ENCODE peak calls at places on chromosomes 7 and 10, in seven cellular contexts. One of them, this sample, is unnamed.

GRCh38 chr10:89250814-89251416 is 660 bp downstream of the LIPA start:
- DNase-seq in cardiac muscle cell: no peak
- DNase-seq in breast epithelium: no peak
- DNase-seq in BJ: no peak
- DNase-seq in HFF-Myc: no peak
- DNase-seq in PC-3: no peak
- DNase-seq in DND-41: no peak
- DNase-seq in this sample: no peak

GRCh38 chr10:42491801-42492200 is 146.6 kb downstream of the ZNF33B start:
- DNase-seq in HFF-Myc: no peak
- DNase-seq in cardiac muscle cell: no peak
- DNase-seq in breast epithelium: no peak
- DNase-seq in BJ: no peak
- DNase-seq in DND-41: no peak
- DNase-seq in PC-3: no peak
- DNase-seq in this sample: no peak

GRCh38 chr7:5234852-5235831 is 45.1 kb downstream of the WIPI2 start:
- DNase-seq in breast epithelium: no peak
- DNase-seq in PC-3: peak
- DNase-seq in HFF-Myc: no peak
- DNase-seq in BJ: no peak
- DNase-seq in cardiac muscle cell: no peak
- DNase-seq in DND-41: no peak
- DNase-seq in this sample: no peak

GRCh38 chr7:107692501-107692900 is 31.9 kb downstream of the SLC26A4 start:
- DNase-seq in PC-3: no peak
- DNase-seq in breast epithelium: no peak
- DNase-seq in BJ: no peak
- DNase-seq in DND-41: no peak
- DNase-seq in HFF-Myc: no peak
- DNase-seq in cardiac muscle cell: no peak
- DNase-seq in this sample: no peak

GRCh38 chr7:2116086-2116810 is 116.5 kb downstream of the MAD1L1 start:
- DNase-seq in DND-41: no peak
- DNase-seq in BJ: no peak
- DNase-seq in cardiac muscle cell: no peak
- DNase-seq in breast epithelium: no peak
- DNase-seq in PC-3: peak
- DNase-seq in HFF-Myc: no peak
- DNase-seq in this sample: no peak

GRCh38 chr10:36621346-36621745 is 504.1 kb upstream of the ANKRD30A start:
- DNase-seq in DND-41: no peak
- DNase-seq in PC-3: peak
- DNase-seq in BJ: no peak
- DNase-seq in HFF-Myc: no peak
- DNase-seq in breast epithelium: no peak
- DNase-seq in cardiac muscle cell: no peak
- DNase-seq in this sample: no peak

GRCh38 chr10:12499587-12499986 is 150.2 kb downstream of the CAMK1D start:
- DNase-seq in cardiac muscle cell: no peak
- DNase-seq in BJ: no peak
- DNase-seq in HFF-Myc: no peak
- DNase-seq in breast epithelium: no peak
- DNase-seq in PC-3: no peak
- DNase-seq in DND-41: no peak
- DNase-seq in this sample: no peak

GRCh38 chr7:128231021-128231420 is 10.1 kb upstream of the LEP start:
- DNase-seq in cardiac muscle cell: no peak
- DNase-seq in HFF-Myc: no peak
- DNase-seq in DND-41: no peak
- DNase-seq in PC-3: no peak
- DNase-seq in breast epithelium: no peak
- DNase-seq in BJ: no peak
- DNase-seq in this sample: no peak

GRCh38 chr7:1151653-1152425 is 8.2 kb downstream of the ZFAND2A start:
- DNase-seq in DND-41: no peak
- DNase-seq in HFF-Myc: no peak
- DNase-seq in PC-3: no peak
- DNase-seq in breast epithelium: no peak
- DNase-seq in cardiac muscle cell: no peak
- DNase-seq in BJ: no peak
- DNase-seq in this sample: no peak

GRCh38 chr7:71254751-71255150 is 122.8 kb downstream of the GALNT17 start:
- DNase-seq in HFF-Myc: no peak
- DNase-seq in PC-3: no peak
- DNase-seq in cardiac muscle cell: no peak
- DNase-seq in breast epithelium: no peak
- DNase-seq in BJ: no peak
- DNase-seq in DND-41: no peak
- DNase-seq in this sample: no peak

GRCh38 chr10:44186150-44186549 is 198.7 kb downstream of the CXCL12 start:
- DNase-seq in BJ: no peak
- DNase-seq in DND-41: no peak
- DNase-seq in cardiac muscle cell: no peak
- DNase-seq in PC-3: no peak
- DNase-seq in breast epithelium: no peak
- DNase-seq in HFF-Myc: no peak
- DNase-seq in this sample: no peak

GRCh38 chr7:87712571-87712970 is 84.4 kb downstream of the RUNDC3B start:
- DNase-seq in PC-3: no peak
- DNase-seq in breast epithelium: no peak
- DNase-seq in cardiac muscle cell: no peak
- DNase-seq in BJ: no peak
- DNase-seq in HFF-Myc: no peak
- DNase-seq in DND-41: no peak
- DNase-seq in this sample: no peak

GRCh38 chr10:58385784-58386112 is 538 bp downstream of the TFAM start:
- DNase-seq in cardiac muscle cell: peak
- DNase-seq in DND-41: peak
- DNase-seq in BJ: no peak
- DNase-seq in breast epithelium: no peak
- DNase-seq in PC-3: peak
- DNase-seq in HFF-Myc: no peak
- DNase-seq in this sample: peak

GRCh38 chr7:21526007-21526406 is 16.8 kb upstream of the DNAH11 start:
- DNase-seq in BJ: no peak
- DNase-seq in PC-3: peak
- DNase-seq in DND-41: no peak
- DNase-seq in breast epithelium: no peak
- DNase-seq in cardiac muscle cell: no peak
- DNase-seq in HFF-Myc: no peak
- DNase-seq in this sample: no peak

GRCh38 chr10:78385599-78385998 is 351.9 kb downstream of the RPS24 start:
- DNase-seq in DND-41: no peak
- DNase-seq in BJ: no peak
- DNase-seq in PC-3: no peak
- DNase-seq in breast epithelium: no peak
- DNase-seq in cardiac muscle cell: no peak
- DNase-seq in HFF-Myc: no peak
- DNase-seq in this sample: no peak

GRCh38 chr10:110209926-110210662 is 2.7 kb downstream of the MXI1 start:
- DNase-seq in PC-3: peak
- DNase-seq in cardiac muscle cell: peak
- DNase-seq in DND-41: peak
- DNase-seq in BJ: no peak
- DNase-seq in breast epithelium: no peak
- DNase-seq in HFF-Myc: no peak
- DNase-seq in this sample: peak

GRCh38 chr7:48628950-48629349 is 295.4 kb upstream of the CDC14C start:
- DNase-seq in cardiac muscle cell: peak
- DNase-seq in PC-3: no peak
- DNase-seq in DND-41: no peak
- DNase-seq in breast epithelium: no peak
- DNase-seq in BJ: no peak
- DNase-seq in HFF-Myc: no peak
- DNase-seq in this sample: no peak

GRCh38 chr10:21525367-21526183 is at the start of gene SKIDA1:
- DNase-seq in cardiac muscle cell: peak
- DNase-seq in PC-3: peak
- DNase-seq in HFF-Myc: peak
- DNase-seq in DND-41: peak
- DNase-seq in BJ: peak
- DNase-seq in breast epithelium: peak
- DNase-seq in this sample: peak

GRCh38 chr7:74029094-74029785 is 1.3 kb downstream of the ELN start:
- DNase-seq in DND-41: no peak
- DNase-seq in BJ: no peak
- DNase-seq in PC-3: no peak
- DNase-seq in HFF-Myc: no peak
- DNase-seq in breast epithelium: no peak
- DNase-seq in cardiac muscle cell: no peak
- DNase-seq in this sample: no peak

GRCh38 chr7:151311294-151311864 is 30.2 kb upstream of the NUB1 start:
- DNase-seq in PC-3: peak
- DNase-seq in BJ: no peak
- DNase-seq in DND-41: peak
- DNase-seq in breast epithelium: no peak
- DNase-seq in HFF-Myc: no peak
- DNase-seq in cardiac muscle cell: no peak
- DNase-seq in this sample: peak

GRCh38 chr7:106545275-106545674 is 115.7 kb downstream of the CCDC71L start:
- DNase-seq in breast epithelium: no peak
- DNase-seq in cardiac muscle cell: no peak
- DNase-seq in DND-41: no peak
- DNase-seq in BJ: no peak
- DNase-seq in HFF-Myc: no peak
- DNase-seq in PC-3: no peak
- DNase-seq in this sample: no peak

GRCh38 chr7:106542550-106543220 is 118.3 kb downstream of the CCDC71L start:
- DNase-seq in HFF-Myc: peak
- DNase-seq in BJ: peak
- DNase-seq in cardiac muscle cell: peak
- DNase-seq in PC-3: peak
- DNase-seq in breast epithelium: peak
- DNase-seq in DND-41: peak
- DNase-seq in this sample: peak

GRCh38 chr7:106548491-106548890 is 112.5 kb downstream of the CCDC71L start:
- DNase-seq in cardiac muscle cell: no peak
- DNase-seq in breast epithelium: no peak
- DNase-seq in BJ: no peak
- DNase-seq in DND-41: no peak
- DNase-seq in PC-3: no peak
- DNase-seq in HFF-Myc: no peak
- DNase-seq in this sample: no peak

GRCh38 chr7:106538638-106539037 is 122.3 kb downstream of the CCDC71L start:
- DNase-seq in breast epithelium: no peak
- DNase-seq in PC-3: no peak
- DNase-seq in DND-41: no peak
- DNase-seq in HFF-Myc: no peak
- DNase-seq in BJ: no peak
- DNase-seq in cardiac muscle cell: no peak
- DNase-seq in this sample: no peak

GRCh38 chr7:106543221-106543757 is 117.7 kb downstream of the CCDC71L start:
- DNase-seq in BJ: no peak
- DNase-seq in DND-41: no peak
- DNase-seq in cardiac muscle cell: no peak
- DNase-seq in HFF-Myc: no peak
- DNase-seq in breast epithelium: no peak
- DNase-seq in PC-3: no peak
- DNase-seq in this sample: no peak
- H3K4me3 ChIP-seq in BJ: no peak
- H3K4me3 ChIP-seq in DND-41: no peak
- H3K4me3 ChIP-seq in cardiac muscle cell: no peak
- H3K4me3 ChIP-seq in HFF-Myc: no peak
- H3K4me3 ChIP-seq in breast epithelium: no peak
- H3K4me3 ChIP-seq in PC-3: no peak
- H3K4me3 ChIP-seq in this sample: no peak

GRCh38 chr10:101938316-101939272 is 95.0 kb upstream of the KCNIP2 start:
- DNase-seq in HFF-Myc: peak
- DNase-seq in BJ: peak
- DNase-seq in cardiac muscle cell: peak
- DNase-seq in DND-41: no peak
- DNase-seq in breast epithelium: no peak
- DNase-seq in PC-3: peak
- DNase-seq in this sample: peak
- H3K4me3 ChIP-seq in HFF-Myc: no peak
- H3K4me3 ChIP-seq in BJ: no peak
- H3K4me3 ChIP-seq in cardiac muscle cell: no peak
- H3K4me3 ChIP-seq in DND-41: no peak
- H3K4me3 ChIP-seq in breast epithelium: no peak
- H3K4me3 ChIP-seq in PC-3: peak
- H3K4me3 ChIP-seq in this sample: no peak

DNA sequence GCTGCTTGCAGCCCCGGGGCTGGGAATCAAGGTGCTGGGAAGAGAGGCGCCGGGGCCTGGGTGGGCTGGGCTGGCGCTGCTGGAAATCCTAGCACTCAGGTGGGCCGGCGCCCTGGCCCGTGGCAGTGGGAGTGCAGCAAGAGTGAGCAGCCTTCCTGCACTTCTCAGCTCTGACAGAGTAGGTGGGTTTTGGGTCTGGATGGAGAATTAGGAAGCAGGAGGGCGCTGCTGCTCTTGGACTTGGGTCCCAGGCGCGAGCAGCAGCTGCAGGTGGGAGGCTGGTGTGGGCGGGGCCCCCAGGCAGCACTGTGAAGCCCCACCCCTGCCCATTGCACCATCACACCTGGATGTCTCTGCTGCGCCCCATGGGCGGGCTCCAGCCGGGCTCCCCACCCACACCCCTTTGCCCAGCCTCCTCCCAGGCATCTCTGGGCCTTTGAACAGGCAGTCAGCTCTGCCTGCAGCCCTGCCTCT is 6.0 kb downstream of the BRI3 start:
- DNase-seq in HFF-Myc: no peak
- DNase-seq in BJ: no peak
- DNase-seq in breast epithelium: no peak
- DNase-seq in cardiac muscle cell: no peak
- DNase-seq in PC-3: no peak
- DNase-seq in DND-41: no peak
- DNase-seq in this sample: no peak
- H3K4me3 ChIP-seq in HFF-Myc: no peak
- H3K4me3 ChIP-seq in BJ: no peak
- H3K4me3 ChIP-seq in breast epithelium: peak
- H3K4me3 ChIP-seq in cardiac muscle cell: no peak
- H3K4me3 ChIP-seq in PC-3: no peak
- H3K4me3 ChIP-seq in DND-41: no peak
- H3K4me3 ChIP-seq in this sample: no peak

GRCh38 chr7:130958846-130959245 is 224.8 kb upstream of the KLF14 start:
- DNase-seq in cardiac muscle cell: no peak
- DNase-seq in HFF-Myc: no peak
- DNase-seq in BJ: no peak
- DNase-seq in PC-3: no peak
- DNase-seq in breast epithelium: no peak
- DNase-seq in DND-41: no peak
- DNase-seq in this sample: no peak

GRCh38 chr7:130961128-130961601 is 227.2 kb upstream of the KLF14 start:
- DNase-seq in DND-41: peak
- DNase-seq in PC-3: no peak
- DNase-seq in HFF-Myc: no peak
- DNase-seq in breast epithelium: no peak
- DNase-seq in BJ: no peak
- DNase-seq in cardiac muscle cell: no peak
- DNase-seq in this sample: peak

GRCh38 chr7:130962109-130962508 is 228.1 kb upstream of the KLF14 start:
- DNase-seq in breast epithelium: no peak
- DNase-seq in PC-3: no peak
- DNase-seq in DND-41: no peak
- DNase-seq in HFF-Myc: no peak
- DNase-seq in BJ: no peak
- DNase-seq in cardiac muscle cell: no peak
- DNase-seq in this sample: no peak

GRCh38 chr7:130959743-130960207 is 225.8 kb upstream of the KLF14 start:
- DNase-seq in BJ: no peak
- DNase-seq in breast epithelium: no peak
- DNase-seq in HFF-Myc: peak
- DNase-seq in cardiac muscle cell: no peak
- DNase-seq in DND-41: peak
- DNase-seq in PC-3: peak
- DNase-seq in this sample: peak

GRCh38 chr7:130960208-130960988 is 226.4 kb upstream of the KLF14 start:
- DNase-seq in PC-3: peak
- DNase-seq in DND-41: peak
- DNase-seq in HFF-Myc: peak
- DNase-seq in breast epithelium: no peak
- DNase-seq in BJ: peak
- DNase-seq in cardiac muscle cell: no peak
- DNase-seq in this sample: peak
- H3K4me3 ChIP-seq in PC-3: peak
- H3K4me3 ChIP-seq in DND-41: peak
- H3K4me3 ChIP-seq in HFF-Myc: peak
- H3K4me3 ChIP-seq in breast epithelium: peak
- H3K4me3 ChIP-seq in BJ: no peak
- H3K4me3 ChIP-seq in cardiac muscle cell: no peak
- H3K4me3 ChIP-seq in this sample: peak